ENCODE peak calls at places on chromosomes 3 and 15, in six cellular contexts. I is SK-N-SH, S is HCT116, A is neural progenitor cell, T is PC-3, K is MM.1S. F is an unnamed sample.

GRCh38 chr3:194640829-194641228 is 7.6 kb upstream of the TMEM44 start:
- DNase-seq in T (peak), A (peak), I (no peak), S (peak), K (no peak), F (peak)

GRCh38 chr15:78216276-78217229 is 17.8 kb downstream of the ACSBG1 start:
- DNase-seq in S (no peak), K (no peak), I (no peak), T (peak), A (no peak), F (peak)

GRCh38 chr3:195246608-195247007 is 24.4 kb downstream of the XXYLT1 start:
- DNase-seq in T (no peak), A (no peak), K (no peak), S (no peak), I (no peak), F (no peak)

GRCh38 chr3:43632269-43632733 is 10.5 kb upstream of the ANO10 start:
- DNase-seq in S (no peak), T (peak), A (no peak), I (no peak), K (no peak), F (peak)

GRCh38 chr3:5022966-5023776 is 43.9 kb downstream of the BHLHE40 start:
- DNase-seq in A (no peak), T (peak), I (no peak), K (no peak), S (peak), F (peak)

GRCh38 chr3:17678116-17678741 is 64.2 kb downstream of the TBC1D5 start:
- DNase-seq in K (no peak), S (no peak), I (no peak), A (no peak), T (no peak), F (peak)

GRCh38 chr3:137012097-137012501 is 54.3 kb downstream of the IL20RB start:
- DNase-seq in I (no peak), K (no peak), A (no peak), S (no peak), T (no peak), F (peak)

GRCh38 chr3:109316162-109316730 is at the start of gene DPPA2:
- DNase-seq in I (no peak), T (no peak), K (no peak), A (peak), S (no peak), F (no peak)

GRCh38 chr15:51267047-51267713 is 71.2 kb downstream of the CYP19A1 start:
- DNase-seq in A (peak), T (no peak), I (peak), S (no peak), K (no peak), F (peak)

GRCh38 chr15:60476713-60477112 is 2.2 kb downstream of the ICE2 start:
- DNase-seq in S (no peak), K (no peak), A (peak), I (no peak), T (peak), F (peak)

GRCh38 chr3:56012732-56013131 is 455.5 kb downstream of the ERC2 start:
- DNase-seq in T (no peak), S (no peak), A (no peak), K (no peak), I (peak), F (no peak)

GRCh38 chr3:182445576-182445975 is 347.7 kb upstream of the ATP11B start:
- DNase-seq in I (no peak), T (no peak), S (no peak), A (peak), K (no peak), F (no peak)

GRCh38 chr3:49415931-49416601 is 3.8 kb downstream of the TCTA start:
- DNase-seq in A (no peak), S (no peak), I (no peak), T (no peak), K (peak), F (no peak)

GRCh38 chr15:33059184-33059583 is 135.3 kb downstream of the FMN1 start:
- DNase-seq in I (no peak), A (no peak), S (no peak), K (no peak), T (no peak), F (peak)

GRCh38 chr3:34352932-34353331 is 554.5 kb downstream of the PDCD6IP start:
- DNase-seq in I (no peak), A (no peak), T (no peak), S (no peak), K (no peak), F (no peak)

GRCh38 chr15:24954783-24955548 is at the start of the genes SNRPN and SNURF:
- DNase-seq in T (peak), I (peak), S (no peak), K (peak), A (peak), F (peak)

GRCh38 chr3:155676252-155676981 is 68.5 kb downstream of the PLCH1 start:
- DNase-seq in K (no peak), T (peak), A (peak), S (no peak), I (peak), F (peak)

GRCh38 chr15:62788224-62788623 is 254.3 kb upstream of the TPM1 start:
- DNase-seq in S (no peak), I (no peak), K (no peak), T (no peak), A (no peak), F (no peak)

GRCh38 chr3:179149239-179149887 is 1.2 kb downstream of the PIK3CA start:
- DNase-seq in T (peak), S (no peak), A (peak), I (no peak), K (peak), F (peak)

GRCh38 chr3:12553921-12554391 is 2.9 kb upstream of the MKRN2 start:
- DNase-seq in I (peak), K (peak), A (peak), T (peak), S (no peak), F (peak)

GRCh38 chr3:12557472-12558105 is 702 bp downstream of the MKRN2 start:
- DNase-seq in I (no peak), T (peak), K (no peak), S (no peak), A (no peak), F (peak)

GRCh38 chr3:12556723-12557471 is at the start of gene MKRN2:
- DNase-seq in T (peak), A (peak), I (peak), K (peak), S (peak), F (peak)

GRCh38 chr3:12558706-12559105 is 1.8 kb downstream of the MKRN2 start:
- DNase-seq in T (peak), K (no peak), I (no peak), S (no peak), A (no peak), F (no peak)

GRCh38 chr3:12556243-12556722 is 604 bp upstream of the MKRN2 start:
- DNase-seq in S (no peak), K (no peak), I (peak), A (no peak), T (no peak), F (no peak)
- H3K27ac ChIP-seq in S (peak), K (no peak), I (peak), A (no peak), T (peak), F (peak)

GRCh38 chr15:85625856-85626255 is 168.9 kb downstream of the KLHL25 start:
- DNase-seq in A (no peak), I (no peak), T (no peak), K (peak), S (no peak), F (peak)
- TF ChIP-seq EZH2phosphoT487 in A (no peak), I (no peak), T (no peak), K (no peak), S (no peak), F (peak)

GRCh38 chr15:40029979-40030893 is 8.7 kb downstream of the SRP14 start:
- DNase-seq in A (peak), T (peak), S (no peak), I (no peak), K (peak), F (peak)

GRCh38 chr15:40028853-40029252 is 10.1 kb downstream of the SRP14 start:
- DNase-seq in K (no peak), S (no peak), I (no peak), T (no peak), A (no peak), F (no peak)

GRCh38 chr15:40034186-40034946 is 4.6 kb downstream of the SRP14 start:
- DNase-seq in S (no peak), A (no peak), K (no peak), T (no peak), I (no peak), F (no peak)

GRCh38 chr15:40031300-40031699 is 7.7 kb downstream of the SRP14 start:
- DNase-seq in T (no peak), K (no peak), S (no peak), A (no peak), I (no peak), F (no peak)

DNA sequence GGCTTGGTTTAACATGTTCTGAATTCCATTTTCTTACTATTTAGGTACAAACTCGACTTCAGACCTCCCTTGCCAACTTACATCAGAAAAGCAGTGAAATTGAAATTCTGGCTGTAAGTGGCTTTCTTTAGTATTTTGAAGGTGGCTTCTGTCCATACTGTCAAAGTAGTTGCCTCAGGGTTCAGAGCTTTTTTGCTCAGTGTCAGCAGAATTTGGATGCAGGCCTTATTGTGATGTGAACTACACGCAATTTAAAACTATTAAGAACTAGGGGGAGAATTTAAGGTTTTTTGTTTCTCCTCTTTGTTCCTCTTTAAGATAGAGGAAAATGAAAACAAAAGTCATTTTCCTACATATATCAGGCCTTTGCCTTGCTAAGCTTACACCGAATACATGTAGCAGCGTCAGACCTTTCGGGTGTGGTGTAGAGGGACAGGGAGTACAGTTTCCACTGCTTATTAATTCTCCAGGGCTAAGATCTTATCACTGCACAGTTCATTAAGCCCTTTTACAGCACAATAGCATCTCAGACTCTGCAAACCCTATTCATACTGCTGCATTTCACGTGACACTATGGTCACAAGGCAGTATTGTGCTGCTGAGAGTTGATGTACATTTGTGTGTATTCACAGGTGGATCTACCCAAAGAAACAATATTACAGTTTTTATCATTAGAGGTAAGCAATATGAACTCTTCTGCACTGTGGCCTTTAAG is 6.7 kb downstream of the SRP14 start:
- DNase-seq in S (no peak), K (no peak), I (no peak), T (no peak), A (no peak), F (no peak)
- H3K9ac ChIP-seq in S (no peak), K (no peak), I (no peak), T (no peak), A (no peak), F (no peak)

GRCh38 chr3:149957352-149958140 is 13.1 kb downstream of the PFN2 start:
- DNase-seq in T (no peak), I (no peak), K (no peak), A (no peak), S (no peak), F (no peak)
- H3K27ac ChIP-seq in T (no peak), I (peak), K (no peak), A (no peak), S (no peak), F (no peak)

GRCh38 chr15:90560229-90560771 is 30.6 kb downstream of the CRTC3 start:
- DNase-seq in T (no peak), K (no peak), A (peak), S (no peak), I (peak), F (peak)

GRCh38 chr15:90558182-90558581 is 28.5 kb downstream of the CRTC3 start:
- DNase-seq in A (no peak), S (no peak), T (no peak), K (no peak), I (peak), F (peak)

GRCh38 chr15:90557147-90557546 is 27.4 kb downstream of the CRTC3 start:
- DNase-seq in A (no peak), I (peak), T (no peak), S (no peak), K (no peak), F (no peak)

GRCh38 chr15:90559119-90559518 is 29.4 kb downstream of the CRTC3 start:
- DNase-seq in A (no peak), T (no peak), S (no peak), I (no peak), K (no peak), F (no peak)

GRCh38 chr15:90557651-90558084 is 27.9 kb downstream of the CRTC3 start:
- DNase-seq in I (peak), S (no peak), T (no peak), K (no peak), A (no peak), F (peak)
- TF ChIP-seq EZH2phosphoT487 in I (no peak), S (no peak), T (no peak), K (no peak), A (no peak), F (no peak)

GRCh38 chr3:170040283-170040907 is 2.6 kb downstream of the GPR160 start:
- DNase-seq in S (no peak), I (no peak), T (no peak), A (peak), K (no peak), F (no peak)

GRCh38 chr3:170037463-170038433 is at the start of gene GPR160:
- DNase-seq in T (peak), I (peak), A (peak), S (peak), K (peak), F (peak)

GRCh38 chr3:170033489-170033888 is 4.3 kb upstream of the GPR160 start:
- DNase-seq in I (no peak), S (no peak), K (no peak), T (no peak), A (no peak), F (no peak)

GRCh38 chr3:170043506-170043905 is 5.7 kb downstream of the GPR160 start:
- DNase-seq in S (no peak), I (peak), A (no peak), K (peak), T (no peak), F (no peak)

GRCh38 chr3:170038434-170039110 is 777 bp downstream of the GPR160 start:
- DNase-seq in S (no peak), A (peak), I (no peak), K (peak), T (peak), F (peak)
- H3K9ac ChIP-seq in S (peak), A (no peak), I (no peak), K (peak), T (peak), F (no peak)

DNA sequence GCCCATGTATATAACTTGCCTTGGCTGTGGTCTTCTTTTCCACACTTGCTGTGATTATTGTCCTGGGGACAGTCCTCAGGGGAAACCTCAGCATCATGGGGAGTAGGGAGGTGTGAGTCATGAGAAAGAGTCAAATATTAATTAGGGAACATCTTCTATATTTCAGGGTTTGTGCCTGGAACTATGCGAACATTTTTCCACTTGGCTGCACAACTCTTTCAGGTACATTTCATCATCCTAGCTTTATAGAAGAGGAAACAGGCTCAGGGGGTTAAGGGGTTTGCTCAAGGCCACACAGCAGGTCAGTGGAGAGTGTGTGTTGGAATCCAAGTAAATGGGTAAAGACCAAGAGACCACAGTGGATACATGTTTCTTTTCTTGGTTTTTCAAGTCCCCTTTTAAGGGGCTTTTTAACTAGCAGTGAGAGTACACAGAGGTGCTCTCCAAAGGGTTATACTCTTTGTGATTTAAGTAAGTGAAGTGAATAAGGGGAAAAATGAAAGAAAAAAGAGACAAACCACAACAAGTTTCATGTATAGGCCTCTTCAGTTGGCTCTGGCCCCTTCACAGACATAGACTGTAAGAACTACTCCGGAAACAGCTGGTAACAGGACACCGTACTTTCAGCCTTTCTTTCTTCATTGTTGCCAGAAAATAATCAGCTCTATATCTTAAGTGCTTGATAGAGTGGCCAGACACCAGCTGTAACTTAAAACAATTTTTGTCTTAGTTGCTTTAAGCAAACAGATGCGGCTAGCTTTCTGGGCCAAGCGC is 64.6 kb downstream of the EEFSEC start:
- DNase-seq in A (no peak), I (peak), S (no peak), K (peak), T (no peak), F (no peak)
- H3K27ac ChIP-seq in A (no peak), I (peak), S (no peak), K (peak), T (no peak), F (no peak)

GRCh38 chr3:29521751-29522150 is 240.9 kb downstream of the RBMS3 start:
- DNase-seq in T (no peak), A (no peak), K (no peak), I (no peak), S (no peak), F (no peak)
- TF ChIP-seq EZH2phosphoT487 in T (no peak), A (no peak), K (no peak), I (no peak), S (no peak), F (no peak)

GRCh38 chr3:184290331-184290730 is 8.7 kb upstream of the PSMD2 start:
- DNase-seq in I (no peak), K (no peak), T (no peak), A (no peak), S (no peak), F (no peak)
- H3K9ac ChIP-seq in I (no peak), K (no peak), T (no peak), A (no peak), S (no peak), F (no peak)

F was measured in GM23248.